ENCODE peak calls at places on chromosomes 5 and 9, in seven cellular contexts. One of them, this sample, is unnamed.

GRCh38 chr5:159459132-159459627 is 128.9 kb upstream of the IL12B start:
- DNase-seq in NK-92 treated with Interleukin-12 subunit alpha and Interleukin-12 subunit beta, amount 100 ng/mL, for 24 hours: no peak
- DNase-seq in T-cell: no peak
- DNase-seq in fibroblast of villous mesenchyme: no peak
- DNase-seq in CD4-positive, alpha-beta T cell: no peak
- DNase-seq in ACHN: no peak
- DNase-seq in Ammon's horn: no peak
- DNase-seq in this sample: no peak

GRCh38 chr5:9653811-9654210 is 23.7 kb upstream of the TAS2R1 start:
- DNase-seq in ACHN: peak; percentile 22
- DNase-seq in CD4-positive, alpha-beta T cell: no peak
- DNase-seq in NK-92 treated with Interleukin-12 subunit alpha and Interleukin-12 subunit beta, amount 100 ng/mL, for 24 hours: no peak
- DNase-seq in fibroblast of villous mesenchyme: peak; percentile 97
- DNase-seq in T-cell: no peak
- DNase-seq in Ammon's horn: peak; percentile 36
- DNase-seq in this sample: peak; percentile 47

GRCh38 chr9:123361086-123361730 is 5.2 kb downstream of the CRB2 start:
- DNase-seq in Ammon's horn: no peak
- DNase-seq in CD4-positive, alpha-beta T cell: no peak
- DNase-seq in T-cell: no peak
- DNase-seq in ACHN: no peak
- DNase-seq in NK-92 treated with Interleukin-12 subunit alpha and Interleukin-12 subunit beta, amount 100 ng/mL, for 24 hours: no peak
- DNase-seq in fibroblast of villous mesenchyme: no peak
- DNase-seq in this sample: no peak

GRCh38 chr5:78360674-78361225 is 333 bp downstream of the SCAMP1 start:
- DNase-seq in Ammon's horn: no peak
- DNase-seq in fibroblast of villous mesenchyme: peak; percentile 3
- DNase-seq in ACHN: no peak
- DNase-seq in T-cell: peak; percentile 82
- DNase-seq in NK-92 treated with Interleukin-12 subunit alpha and Interleukin-12 subunit beta, amount 100 ng/mL, for 24 hours: peak; percentile 56
- DNase-seq in CD4-positive, alpha-beta T cell: peak; percentile 73
- DNase-seq in this sample: no peak

GRCh38 chr5:127810014-127810413 is 106.8 kb downstream of the CCDC192 start:
- DNase-seq in T-cell: no peak
- DNase-seq in CD4-positive, alpha-beta T cell: no peak
- DNase-seq in NK-92 treated with Interleukin-12 subunit alpha and Interleukin-12 subunit beta, amount 100 ng/mL, for 24 hours: no peak
- DNase-seq in fibroblast of villous mesenchyme: no peak
- DNase-seq in ACHN: no peak
- DNase-seq in Ammon's horn: peak; percentile 14
- DNase-seq in this sample: no peak

GRCh38 chr9:122180633-122181032 is 20.9 kb downstream of the MORN5 start:
- DNase-seq in CD4-positive, alpha-beta T cell: no peak
- DNase-seq in fibroblast of villous mesenchyme: peak; percentile 81
- DNase-seq in ACHN: peak; percentile 22
- DNase-seq in Ammon's horn: peak; percentile 59
- DNase-seq in T-cell: no peak
- DNase-seq in NK-92 treated with Interleukin-12 subunit alpha and Interleukin-12 subunit beta, amount 100 ng/mL, for 24 hours: no peak
- DNase-seq in this sample: peak; percentile 80

GRCh38 chr5:56685503-56686217 is 129.7 kb upstream of the MAP3K1 start:
- DNase-seq in fibroblast of villous mesenchyme: no peak
- DNase-seq in T-cell: no peak
- DNase-seq in ACHN: no peak
- DNase-seq in Ammon's horn: no peak
- DNase-seq in CD4-positive, alpha-beta T cell: no peak
- DNase-seq in NK-92 treated with Interleukin-12 subunit alpha and Interleukin-12 subunit beta, amount 100 ng/mL, for 24 hours: no peak
- DNase-seq in this sample: no peak

GRCh38 chr9:89598926-89599325 is 5.9 kb upstream of the GADD45G start:
- DNase-seq in T-cell: no peak
- DNase-seq in ACHN: no peak
- DNase-seq in NK-92 treated with Interleukin-12 subunit alpha and Interleukin-12 subunit beta, amount 100 ng/mL, for 24 hours: no peak
- DNase-seq in fibroblast of villous mesenchyme: peak; percentile 14
- DNase-seq in Ammon's horn: no peak
- DNase-seq in CD4-positive, alpha-beta T cell: no peak
- DNase-seq in this sample: no peak

GRCh38 chr9:112002847-112003457 is 106.3 kb downstream of the UGCG start:
- DNase-seq in ACHN: no peak
- DNase-seq in CD4-positive, alpha-beta T cell: no peak
- DNase-seq in T-cell: no peak
- DNase-seq in NK-92 treated with Interleukin-12 subunit alpha and Interleukin-12 subunit beta, amount 100 ng/mL, for 24 hours: no peak
- DNase-seq in fibroblast of villous mesenchyme: peak; percentile 78
- DNase-seq in Ammon's horn: no peak
- DNase-seq in this sample: peak; percentile 87

GRCh38 chr9:98379572-98379971 is 124.1 kb upstream of the TBC1D2 start:
- DNase-seq in ACHN: no peak
- DNase-seq in T-cell: no peak
- DNase-seq in CD4-positive, alpha-beta T cell: no peak
- DNase-seq in NK-92 treated with Interleukin-12 subunit alpha and Interleukin-12 subunit beta, amount 100 ng/mL, for 24 hours: no peak
- DNase-seq in Ammon's horn: no peak
- DNase-seq in fibroblast of villous mesenchyme: no peak
- DNase-seq in this sample: no peak

GRCh38 chr5:122283592-122283991 is 28.4 kb upstream of the SNCAIP start:
- DNase-seq in ACHN: no peak
- DNase-seq in Ammon's horn: no peak
- DNase-seq in T-cell: no peak
- DNase-seq in fibroblast of villous mesenchyme: no peak
- DNase-seq in NK-92 treated with Interleukin-12 subunit alpha and Interleukin-12 subunit beta, amount 100 ng/mL, for 24 hours: no peak
- DNase-seq in CD4-positive, alpha-beta T cell: no peak
- DNase-seq in this sample: no peak

GRCh38 chr9:113220467-113221002 is 542 bp downstream of the FKBP15 start:
- DNase-seq in ACHN: no peak
- DNase-seq in fibroblast of villous mesenchyme: no peak
- DNase-seq in CD4-positive, alpha-beta T cell: no peak
- DNase-seq in NK-92 treated with Interleukin-12 subunit alpha and Interleukin-12 subunit beta, amount 100 ng/mL, for 24 hours: no peak
- DNase-seq in T-cell: no peak
- DNase-seq in Ammon's horn: peak; percentile 9
- DNase-seq in this sample: no peak

GRCh38 chr5:104139840-104140239 is 577.3 kb upstream of the NUDT12 start:
- DNase-seq in ACHN: no peak
- DNase-seq in CD4-positive, alpha-beta T cell: no peak
- DNase-seq in fibroblast of villous mesenchyme: no peak
- DNase-seq in T-cell: no peak
- DNase-seq in Ammon's horn: no peak
- DNase-seq in NK-92 treated with Interleukin-12 subunit alpha and Interleukin-12 subunit beta, amount 100 ng/mL, for 24 hours: no peak
- DNase-seq in this sample: no peak